ENCODE peak calls at places on chromosomes 1 and 21, in five cellular contexts. N is IMR-90, H is neuronal stem cell, M is H9, E is mesendoderm. T is an unnamed sample.

GRCh38 chr1:246066553-246066952 is 440.5 kb downstream of the SMYD3 start:
- DNase-seq in N (no peak), H (no peak), M (no peak), E (peak; percentile 88), T (no peak)

GRCh38 chr1:10519016-10519417 is 44.3 kb downstream of the PEX14 start:
- DNase-seq in N (no peak), H (no peak), M (no peak), E (no peak), T (no peak)

GRCh38 chr21:37385179-37385765 is 18.7 kb downstream of the DYRK1A start:
- DNase-seq in N (no peak), H (no peak), M (no peak), E (no peak), T (no peak)

GRCh38 chr1:206048582-206048981 is 4.4 kb upstream of the RHEX start:
- DNase-seq in N (no peak), H (no peak), M (no peak), E (no peak), T (no peak)

GRCh38 chr1:189939967-189940366 is 537.7 kb downstream of the BRINP3 start:
- DNase-seq in N (peak; percentile 78), H (no peak), M (no peak), E (no peak), T (no peak)

GRCh38 chr1:184775329-184775728 is 20.7 kb upstream of the EDEM3 start:
- DNase-seq in N (no peak), H (no peak), M (no peak), E (no peak), T (no peak)

GRCh38 chr1:170776147-170776734 is 112.3 kb downstream of the PRRX1 start:
- DNase-seq in N (peak; percentile 3), H (no peak), M (no peak), E (no peak), T (no peak)

GRCh38 chr1:161978011-161978790 is 45.5 kb downstream of the OLFML2B start:
- DNase-seq in N (no peak), H (no peak), M (no peak), E (no peak), T (no peak)

GRCh38 chr1:230548357-230548756 is 93.9 kb upstream of the COG2 start:
- DNase-seq in N (no peak), H (no peak), M (no peak), E (peak; percentile 25), T (no peak)

GRCh38 chr1:33985656-33986055 is 121.8 kb downstream of the HMGB4 start:
- DNase-seq in N (peak; percentile 3), H (no peak), M (no peak), E (no peak), T (no peak)

GRCh38 chr1:115112496-115113375 is 23.4 kb upstream of the TSPAN2 start:
- DNase-seq in N (no peak), H (peak; percentile 57), M (peak; percentile 73), E (peak; percentile 58), T (peak; percentile 22)

GRCh38 chr1:70288171-70288570 is 66.4 kb downstream of the ANKRD13C start:
- DNase-seq in N (peak; percentile 33), H (no peak), M (no peak), E (no peak), T (no peak)

GRCh38 chr1:221858758-221859157 is 116.9 kb upstream of the DUSP10 start:
- DNase-seq in N (peak; percentile 93), H (no peak), M (no peak), E (no peak), T (peak; percentile 52)

GRCh38 chr1:88791192-88791591 is 100.2 kb downstream of the GTF2B start:
- DNase-seq in N (peak; percentile 12), H (no peak), M (no peak), E (no peak), T (peak; percentile 11)

GRCh38 chr1:190140644-190141043 is 337.0 kb downstream of the BRINP3 start:
- DNase-seq in N (no peak), H (no peak), M (no peak), E (no peak), T (no peak)

GRCh38 chr1:7784492-7785071 is 491 bp downstream of the PER3 start:
- DNase-seq in N (no peak), H (no peak), M (peak; percentile 40), E (no peak), T (peak; percentile 6)

GRCh38 chr1:157219182-157219581 is 81.0 kb upstream of the ETV3 start:
- DNase-seq in N (no peak), H (no peak), M (no peak), E (no peak), T (no peak)

GRCh38 chr1:96096138-96097011 is 625.2 kb upstream of the PTBP2 start:
- DNase-seq in N (no peak), H (no peak), M (no peak), E (no peak), T (no peak)

GRCh38 chr1:109493805-109494539 is at the start of gene CYB561D1:
- DNase-seq in N (peak; percentile 78), H (peak; percentile 85), M (peak; percentile 89), E (peak; percentile 90), T (peak; percentile 86)

GRCh38 chr1:160214481-160215140 is 9.4 kb downstream of the PEA15 start:
- DNase-seq in N (no peak), H (no peak), M (no peak), E (no peak), T (no peak)

GRCh38 chr1:15974855-15975254 is 1.0 kb downstream of the ZBTB17 start:
- DNase-seq in N (no peak), H (no peak), M (no peak), E (no peak), T (peak; percentile 50)

GRCh38 chr1:63877816-63878215 is 104.0 kb downstream of the ROR1 start:
- DNase-seq in N (peak; percentile 75), H (no peak), M (no peak), E (no peak), T (peak; percentile 73)

GRCh38 chr21:14215971-14216621 is at the start of gene RBM11:
- DNase-seq in N (peak; percentile 7), H (peak; percentile 82), M (peak; percentile 83), E (peak; percentile 90), T (peak; percentile 54)

GRCh38 chr21:14545906-14546480 is at the start of gene SAMSN1:
- DNase-seq in N (no peak), H (no peak), M (no peak), E (no peak), T (peak; percentile 26)

DNA sequence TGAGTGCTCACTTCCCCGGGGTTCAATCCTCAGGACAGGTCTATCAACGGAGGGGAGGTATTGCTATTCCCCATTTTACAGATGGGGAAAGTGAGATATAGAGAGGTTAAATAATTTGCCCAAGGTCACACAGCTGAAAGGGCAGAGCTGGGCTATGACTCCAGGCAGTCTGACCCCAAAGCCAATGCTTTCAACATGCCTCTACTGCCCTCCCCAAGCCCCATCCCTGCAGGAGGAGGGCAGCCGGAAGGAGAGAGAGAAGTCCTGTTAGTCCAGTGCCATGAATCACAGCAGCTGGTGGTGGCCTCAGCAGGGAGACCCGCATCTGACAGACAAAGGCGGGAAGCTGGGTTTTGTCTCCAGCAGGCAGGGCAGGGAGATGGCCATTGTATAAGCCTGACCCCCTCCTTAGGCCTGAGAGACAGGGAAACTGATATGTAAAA is 20.0 kb upstream of the CLIC4 start:
- DNase-seq in N (peak; percentile 54), H (no peak), M (peak; percentile 84), E (peak; percentile 97), T (peak; percentile 85)
- H2BK5ac ChIP-seq in N (peak overlapping the region; percentile 88), H (no peak overlapping the region), M (no peak overlapping the region), E (peak overlapping the region; percentile 57), T (no peak overlapping the region)

DNA sequence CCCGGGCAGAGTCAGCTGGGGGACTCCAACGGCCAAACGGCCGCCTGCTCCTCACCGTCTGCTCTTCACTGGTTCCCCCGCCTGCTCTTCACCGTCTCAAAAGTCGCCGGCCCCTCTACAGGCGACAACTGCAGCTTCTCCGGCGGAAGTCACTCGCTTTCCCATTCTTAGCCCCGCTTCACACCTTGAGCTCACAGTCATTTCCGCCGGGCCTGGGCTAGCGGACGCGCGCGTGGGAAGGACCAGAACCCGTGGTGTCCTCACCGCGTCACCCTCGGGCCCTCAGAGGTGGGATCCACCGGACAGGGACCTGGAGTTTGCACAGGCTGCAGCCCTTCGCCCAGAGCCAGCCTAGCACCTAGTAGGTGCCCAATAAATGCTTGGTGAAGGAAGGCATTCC is 27.9 kb upstream of the HJV start:
- DNase-seq in N (no peak), H (no peak), M (peak; percentile 69), E (no peak), T (no peak)
- H2BK5ac ChIP-seq in N (no peak overlapping the region), H (no peak overlapping the region), M (no peak overlapping the region), E (no peak overlapping the region), T (peak overlapping the region; percentile 73)

GRCh38 chr1:244454412-244454811 is 2.7 kb upstream of the ADSS2 start:
- DNase-seq in N (no peak), H (no peak), M (peak; percentile 36), E (no peak), T (no peak)
- H2BK5ac ChIP-seq in N (no peak overlapping the region), H (no peak overlapping the region), M (no peak overlapping the region), E (no peak overlapping the region), T (no peak overlapping the region)

GRCh38 chr1:94334764-94335163 is 83.4 kb upstream of the ABCD3 start:
- DNase-seq in N (no peak), H (no peak), M (no peak), E (no peak), T (no peak)

GRCh38 chr1:94335447-94335846 is 82.7 kb upstream of the ABCD3 start:
- DNase-seq in N (no peak), H (no peak), M (no peak), E (no peak), T (no peak)

GRCh38 chr1:94334156-94334555 is 84.0 kb upstream of the ABCD3 start:
- DNase-seq in N (peak; percentile 16), H (no peak), M (no peak), E (no peak), T (no peak)

GRCh38 chr1:94336991-94337390 is 81.2 kb upstream of the ABCD3 start:
- DNase-seq in N (no peak), H (no peak), M (no peak), E (no peak), T (no peak)

GRCh38 chr1:94335950-94336349 is 82.2 kb upstream of the ABCD3 start:
- DNase-seq in N (peak; percentile 95), H (peak; percentile 70), M (peak; percentile 67), E (peak; percentile 93), T (peak; percentile 90)
- H2BK5ac ChIP-seq in N (no peak overlapping the region), H (no peak overlapping the region), M (no peak overlapping the region), E (no peak overlapping the region), T (no peak overlapping the region)

GRCh38 chr1:48500541-48501440 is 28.8 kb upstream of the SPATA6 start:
- DNase-seq in N (no peak), H (no peak), M (peak; percentile 76), E (peak; percentile 97), T (no peak)
- H2BK5ac ChIP-seq in N (no peak overlapping the region), H (no peak overlapping the region), M (no peak overlapping the region), E (peak overlapping the region; percentile 99), T (no peak overlapping the region)

GRCh38 chr1:18895317-18895716 is 7.0 kb downstream of the ALDH4A1 start:
- DNase-seq in N (no peak), H (no peak), M (no peak), E (no peak), T (no peak)
- H2BK5ac ChIP-seq in N (no peak overlapping the region), H (no peak overlapping the region), M (no peak overlapping the region), E (no peak overlapping the region), T (no peak overlapping the region)

GRCh38 chr1:150010388-150011115 is at the start of gene OTUD7B:
- DNase-seq in N (peak; percentile 84), H (peak; percentile 86), M (peak; percentile 84), E (peak; percentile 94), T (peak; percentile 93)
- H2BK5ac ChIP-seq in N (peak within 1 kb of the TSS; percentile 95), H (peak within 1 kb of the TSS; percentile 88), M (peak within 1 kb of the TSS; percentile 36), E (peak within 1 kb of the TSS; percentile 51), T (peak within 1 kb of the TSS; percentile 59)